ENCODE peak calls at places on chromosomes 7 and 10, in five cellular contexts. Z, V, K, R and M are unnamed samples.

GRCh38 chr10:22959292-22959691 is 31.4 kb downstream of the ARMC3 start:
- DNase-seq in Z (no peak), V (no peak), K (no peak), R (no peak), M (no peak)

GRCh38 chr7:132964886-132965285 is 117.0 kb downstream of the CHCHD3 start:
- DNase-seq in Z (no peak), V (no peak), K (no peak), R (no peak), M (no peak)

GRCh38 chr7:76338298-76339084 is 20.3 kb downstream of the YWHAG start:
- DNase-seq in Z (no peak), V (no peak), K (no peak), R (no peak), M (no peak)

GRCh38 chr10:34798654-34799053 is 16.4 kb downstream of the PARD3 start:
- DNase-seq in Z (no peak), V (no peak), K (no peak), R (peak; percentile 31), M (no peak)

GRCh38 chr7:7183061-7183832 is 903 bp downstream of the C1GALT1 start:
- DNase-seq in Z (peak; percentile 59), V (no peak), K (peak; percentile 78), R (no peak), M (no peak)

GRCh38 chr7:143012409-143012808 is 14.5 kb downstream of the OR9A2 start:
- DNase-seq in Z (no peak), V (no peak), K (no peak), R (no peak), M (no peak)

GRCh38 chr10:17643339-17643754 is 604 bp upstream of the STAM start:
- DNase-seq in Z (peak; percentile 80), V (no peak), K (peak; percentile 82), R (peak; percentile 93), M (peak; percentile 95)

GRCh38 chr7:151925446-151926335 is 30.6 kb upstream of the GALNTL5 start:
- DNase-seq in Z (no peak), V (peak; percentile 88), K (peak; percentile 86), R (peak; percentile 93), M (peak; percentile 49)

GRCh38 chr10:24350111-24350921 is 141.4 kb downstream of the KIAA1217 start:
- DNase-seq in Z (no peak), V (no peak), K (no peak), R (no peak), M (no peak)

GRCh38 chr10:43292745-43293676 is 26.1 kb upstream of the RASGEF1A start:
- DNase-seq in Z (peak; percentile 77), V (peak; percentile 63), K (peak; percentile 65), R (peak; percentile 88), M (peak; percentile 43)

GRCh38 chr7:29039747-29040569 is 81.8 kb upstream of the TRIL start:
- DNase-seq in Z (no peak), V (no peak), K (no peak), R (no peak), M (no peak)

GRCh38 chr7:71925663-71926062 is 486.5 kb downstream of the CALN1 start:
- DNase-seq in Z (peak; percentile 62), V (peak; percentile 66), K (no peak), R (no peak), M (no peak)

GRCh38 chr7:38709123-38709522 is 78.0 kb upstream of the AMPH start:
- DNase-seq in Z (no peak), V (no peak), K (no peak), R (no peak), M (no peak)

GRCh38 chr7:71982847-71983246 is 429.3 kb downstream of the CALN1 start:
- DNase-seq in Z (no peak), V (no peak), K (no peak), R (no peak), M (no peak)

GRCh38 chr7:109821156-109821555 is 1251.5 kb downstream of the DNAJB9 start:
- DNase-seq in Z (no peak), V (no peak), K (no peak), R (no peak), M (no peak)

GRCh38 chr7:4613855-4614548 is 68.1 kb upstream of the FOXK1 start:
- DNase-seq in Z (no peak), V (no peak), K (no peak), R (no peak), M (peak; percentile 27)

GRCh38 chr10:98610855-98611254 is 164.1 kb upstream of the HPS1 start:
- DNase-seq in Z (no peak), V (no peak), K (no peak), R (no peak), M (peak; percentile 24)

GRCh38 chr7:78019457-78020130 is 221.0 kb downstream of the PHTF2 start:
- DNase-seq in Z (peak; percentile 86), V (peak; percentile 85), K (peak; percentile 93), R (peak; percentile 98), M (peak; percentile 87)

GRCh38 chr10:31921031-31921430 is 7.6 kb downstream of the ARHGAP12 start:
- DNase-seq in Z (no peak), V (no peak), K (no peak), R (no peak), M (no peak)

GRCh38 chr7:371779-372545 is 82.0 kb downstream of the FOXL3 start:
- DNase-seq in Z (no peak), V (peak; percentile 29), K (peak; percentile 7), R (peak; percentile 78), M (no peak)

GRCh38 chr10:69061305-69062161 is 26.4 kb upstream of the SRGN start:
- DNase-seq in Z (no peak), V (peak; percentile 99), K (peak; percentile 61), R (peak; percentile 88), M (peak; percentile 39)

GRCh38 chr10:124611738-124612137 is 132.4 kb downstream of the FAM53B start:
- DNase-seq in Z (no peak), V (peak; percentile 99), K (peak; percentile 42), R (no peak), M (no peak)

GRCh38 chr7:21617916-21618390 is 75.1 kb downstream of the DNAH11 start:
- DNase-seq in Z (no peak), V (no peak), K (peak; percentile 10), R (no peak), M (peak; percentile 32)

GRCh38 chr10:14477408-14477710 is 146.6 kb upstream of the FRMD4A start:
- DNase-seq in Z (no peak), V (no peak), K (no peak), R (peak; percentile 23), M (no peak)

GRCh38 chr7:84191842-84192241 is 2.7 kb downstream of the SEMA3A start:
- DNase-seq in Z (no peak), V (no peak), K (no peak), R (no peak), M (no peak)
- H3K4me3 ChIP-seq in Z (peak overlapping the region; percentile 84), V (no peak overlapping the region), K (peak overlapping the region; percentile 54), R (no peak overlapping the region), M (no peak overlapping the region)

GRCh38 chr7:147400221-147400689 is 1190.3 kb upstream of the C7orf33 start:
- DNase-seq in Z (no peak), V (no peak), K (no peak), R (no peak), M (no peak)
- H3K4me3 ChIP-seq in Z (no peak overlapping the region), V (no peak overlapping the region), K (no peak overlapping the region), R (no peak overlapping the region), M (no peak overlapping the region)

GRCh38 chr7:40243076-40243475 is 108.3 kb downstream of the SUGCT start:
- DNase-seq in Z (no peak), V (no peak), K (no peak), R (no peak), M (no peak)

GRCh38 chr7:40244226-40244625 is 109.4 kb downstream of the SUGCT start:
- DNase-seq in Z (peak; percentile 36), V (no peak), K (no peak), R (no peak), M (no peak)

GRCh38 chr7:40248681-40249080 is 113.9 kb downstream of the SUGCT start:
- DNase-seq in Z (no peak), V (no peak), K (no peak), R (no peak), M (no peak)
- H3K4me3 ChIP-seq in Z (no peak overlapping the region), V (no peak overlapping the region), K (no peak overlapping the region), R (no peak overlapping the region), M (no peak overlapping the region)

GRCh38 chr7:47647213-47647985 is 65.5 kb upstream of the TNS3 start:
- DNase-seq in Z (no peak), V (no peak), K (no peak), R (no peak), M (no peak)
- H3K4me3 ChIP-seq in Z (no peak overlapping the region), V (no peak overlapping the region), K (no peak overlapping the region), R (no peak overlapping the region), M (no peak overlapping the region)